ENCODE peak calls at places on chromosome 10, in ten cellular contexts. One of them, this sample, is unnamed.

GRCh38 chr10:5534880-5535856 is 10.4 kb downstream of the CALML3 start:
- DNase-seq in AG10803: peak
- DNase-seq in Calu3: no peak
- DNase-seq in GM12865: no peak
- DNase-seq in PC-3: no peak
- DNase-seq in B cell: no peak
- DNase-seq in esophagus muscularis mucosa: no peak
- DNase-seq in nephron progenitor cell: no peak
- DNase-seq in SK-N-SH: no peak
- DNase-seq in epithelial cell of proximal tubule: no peak
- DNase-seq in this sample: no peak

GRCh38 chr10:11146402-11147171 is 128.9 kb downstream of the CELF2 start:
- DNase-seq in AG10803: no peak
- DNase-seq in Calu3: no peak
- DNase-seq in GM12865: no peak
- DNase-seq in PC-3: no peak
- DNase-seq in B cell: no peak
- DNase-seq in esophagus muscularis mucosa: no peak
- DNase-seq in nephron progenitor cell: no peak
- DNase-seq in SK-N-SH: peak
- DNase-seq in epithelial cell of proximal tubule: peak
- DNase-seq in this sample: no peak

GRCh38 chr10:125001313-125002043 is 59.6 kb downstream of the ZRANB1 start:
- DNase-seq in AG10803: no peak
- DNase-seq in Calu3: no peak
- DNase-seq in GM12865: no peak
- DNase-seq in PC-3: no peak
- DNase-seq in B cell: no peak
- DNase-seq in esophagus muscularis mucosa: no peak
- DNase-seq in nephron progenitor cell: no peak
- DNase-seq in SK-N-SH: peak
- DNase-seq in epithelial cell of proximal tubule: no peak
- DNase-seq in this sample: no peak

GRCh38 chr10:33106767-33107166 is 148.7 kb upstream of the ITGB1 start:
- DNase-seq in AG10803: no peak
- DNase-seq in Calu3: no peak
- DNase-seq in GM12865: no peak
- DNase-seq in PC-3: no peak
- DNase-seq in B cell: no peak
- DNase-seq in esophagus muscularis mucosa: no peak
- DNase-seq in nephron progenitor cell: no peak
- DNase-seq in SK-N-SH: no peak
- DNase-seq in epithelial cell of proximal tubule: no peak
- DNase-seq in this sample: no peak

GRCh38 chr10:104045151-104046089 is 40.3 kb downstream of the COL17A1 start:
- DNase-seq in AG10803: peak
- DNase-seq in Calu3: peak
- DNase-seq in GM12865: peak
- DNase-seq in PC-3: peak
- DNase-seq in B cell: no peak
- DNase-seq in esophagus muscularis mucosa: no peak
- DNase-seq in nephron progenitor cell: peak
- DNase-seq in SK-N-SH: peak
- DNase-seq in epithelial cell of proximal tubule: no peak
- DNase-seq in this sample: peak

GRCh38 chr10:77236700-77237099 is 400.9 kb downstream of the KCNMA1 start:
- DNase-seq in AG10803: no peak
- DNase-seq in Calu3: no peak
- DNase-seq in GM12865: no peak
- DNase-seq in PC-3: peak
- DNase-seq in B cell: no peak
- DNase-seq in esophagus muscularis mucosa: no peak
- DNase-seq in nephron progenitor cell: no peak
- DNase-seq in SK-N-SH: no peak
- DNase-seq in epithelial cell of proximal tubule: no peak
- DNase-seq in this sample: no peak

GRCh38 chr10:53256623-53257022 is 484.0 kb upstream of the MBL2 start:
- DNase-seq in AG10803: no peak
- DNase-seq in Calu3: peak
- DNase-seq in GM12865: no peak
- DNase-seq in PC-3: peak
- DNase-seq in B cell: no peak
- DNase-seq in esophagus muscularis mucosa: no peak
- DNase-seq in nephron progenitor cell: no peak
- DNase-seq in SK-N-SH: no peak
- DNase-seq in epithelial cell of proximal tubule: peak
- DNase-seq in this sample: no peak

GRCh38 chr10:3887885-3888476 is 103.0 kb upstream of the KLF6 start:
- DNase-seq in AG10803: peak
- DNase-seq in Calu3: peak
- DNase-seq in GM12865: peak
- DNase-seq in PC-3: peak
- DNase-seq in B cell: peak
- DNase-seq in esophagus muscularis mucosa: no peak
- DNase-seq in nephron progenitor cell: no peak
- DNase-seq in SK-N-SH: no peak
- DNase-seq in epithelial cell of proximal tubule: peak
- DNase-seq in this sample: no peak

GRCh38 chr10:103636996-103637395 is 143.5 kb downstream of the NEURL1 start:
- DNase-seq in AG10803: peak
- DNase-seq in Calu3: no peak
- DNase-seq in GM12865: no peak
- DNase-seq in PC-3: no peak
- DNase-seq in B cell: no peak
- DNase-seq in esophagus muscularis mucosa: no peak
- DNase-seq in nephron progenitor cell: no peak
- DNase-seq in SK-N-SH: no peak
- DNase-seq in epithelial cell of proximal tubule: no peak
- DNase-seq in this sample: no peak

GRCh38 chr10:49113741-49114141 is 1.6 kb downstream of the VSTM4 start:
- DNase-seq in AG10803: peak
- DNase-seq in Calu3: no peak
- DNase-seq in GM12865: no peak
- DNase-seq in PC-3: no peak
- DNase-seq in B cell: no peak
- DNase-seq in esophagus muscularis mucosa: no peak
- DNase-seq in nephron progenitor cell: no peak
- DNase-seq in SK-N-SH: no peak
- DNase-seq in epithelial cell of proximal tubule: no peak
- DNase-seq in this sample: no peak

GRCh38 chr10:77774940-77775391 is 137.4 kb upstream of the KCNMA1 start:
- DNase-seq in AG10803: no peak
- DNase-seq in Calu3: no peak
- DNase-seq in GM12865: no peak
- DNase-seq in PC-3: no peak
- DNase-seq in B cell: no peak
- DNase-seq in esophagus muscularis mucosa: peak
- DNase-seq in nephron progenitor cell: no peak
- DNase-seq in SK-N-SH: no peak
- DNase-seq in epithelial cell of proximal tubule: peak
- DNase-seq in this sample: no peak

GRCh38 chr10:52864459-52865106 is 92.0 kb upstream of the MBL2 start:
- DNase-seq in AG10803: peak
- DNase-seq in Calu3: peak
- DNase-seq in GM12865: peak
- DNase-seq in PC-3: peak
- DNase-seq in B cell: no peak
- DNase-seq in esophagus muscularis mucosa: no peak
- DNase-seq in nephron progenitor cell: no peak
- DNase-seq in SK-N-SH: no peak
- DNase-seq in epithelial cell of proximal tubule: peak
- DNase-seq in this sample: no peak

GRCh38 chr10:46035923-46036849 is 5.8 kb upstream of the NCOA4 start:
- DNase-seq in AG10803: no peak
- DNase-seq in Calu3: no peak
- DNase-seq in GM12865: no peak
- DNase-seq in PC-3: no peak
- DNase-seq in B cell: no peak
- DNase-seq in esophagus muscularis mucosa: no peak
- DNase-seq in nephron progenitor cell: no peak
- DNase-seq in SK-N-SH: no peak
- DNase-seq in epithelial cell of proximal tubule: no peak
- DNase-seq in this sample: no peak
- TF ChIP-seq CTCF in AG10803: no peak
- TF ChIP-seq CTCF in Calu3: no peak
- TF ChIP-seq CTCF in GM12865: no peak
- TF ChIP-seq CTCF in PC-3: no peak
- TF ChIP-seq CTCF in B cell: no peak
- TF ChIP-seq CTCF in esophagus muscularis mucosa: no peak
- TF ChIP-seq CTCF in nephron progenitor cell: no peak
- TF ChIP-seq CTCF in SK-N-SH: peak
- TF ChIP-seq CTCF in epithelial cell of proximal tubule: no peak
- TF ChIP-seq CTCF in this sample: no peak

GRCh38 chr10:31186225-31187010 is 132.6 kb upstream of the ZEB1 start:
- DNase-seq in AG10803: peak
- DNase-seq in Calu3: peak
- DNase-seq in GM12865: no peak
- DNase-seq in PC-3: no peak
- DNase-seq in B cell: no peak
- DNase-seq in esophagus muscularis mucosa: no peak
- DNase-seq in nephron progenitor cell: no peak
- DNase-seq in SK-N-SH: no peak
- DNase-seq in epithelial cell of proximal tubule: peak
- DNase-seq in this sample: peak
- TF ChIP-seq CTCF in AG10803: no peak
- TF ChIP-seq CTCF in Calu3: no peak
- TF ChIP-seq CTCF in GM12865: no peak
- TF ChIP-seq CTCF in PC-3: peak
- TF ChIP-seq CTCF in B cell: no peak
- TF ChIP-seq CTCF in esophagus muscularis mucosa: no peak
- TF ChIP-seq CTCF in nephron progenitor cell: no peak
- TF ChIP-seq CTCF in SK-N-SH: peak
- TF ChIP-seq CTCF in epithelial cell of proximal tubule: peak
- TF ChIP-seq CTCF in this sample: no peak

GRCh38 chr10:9427208-9427607 is 1372.7 kb downstream of the GATA3 start:
- DNase-seq in AG10803: no peak
- DNase-seq in Calu3: no peak
- DNase-seq in GM12865: no peak
- DNase-seq in PC-3: no peak
- DNase-seq in B cell: no peak
- DNase-seq in esophagus muscularis mucosa: no peak
- DNase-seq in nephron progenitor cell: no peak
- DNase-seq in SK-N-SH: no peak
- DNase-seq in epithelial cell of proximal tubule: no peak
- DNase-seq in this sample: no peak
- TF ChIP-seq CTCF in AG10803: no peak
- TF ChIP-seq CTCF in Calu3: no peak
- TF ChIP-seq CTCF in GM12865: no peak
- TF ChIP-seq CTCF in PC-3: no peak
- TF ChIP-seq CTCF in B cell: no peak
- TF ChIP-seq CTCF in esophagus muscularis mucosa: peak
- TF ChIP-seq CTCF in nephron progenitor cell: no peak
- TF ChIP-seq CTCF in SK-N-SH: no peak
- TF ChIP-seq CTCF in epithelial cell of proximal tubule: no peak
- TF ChIP-seq CTCF in this sample: no peak

GRCh38 chr10:29749150-29749549 is 114.4 kb upstream of the SVIL start:
- DNase-seq in AG10803: peak
- DNase-seq in Calu3: no peak
- DNase-seq in GM12865: no peak
- DNase-seq in PC-3: no peak
- DNase-seq in B cell: no peak
- DNase-seq in esophagus muscularis mucosa: no peak
- DNase-seq in nephron progenitor cell: no peak
- DNase-seq in SK-N-SH: no peak
- DNase-seq in epithelial cell of proximal tubule: no peak
- DNase-seq in this sample: no peak

GRCh38 chr10:29748109-29748650 is 113.4 kb upstream of the SVIL start:
- DNase-seq in AG10803: no peak
- DNase-seq in Calu3: no peak
- DNase-seq in GM12865: no peak
- DNase-seq in PC-3: no peak
- DNase-seq in B cell: no peak
- DNase-seq in esophagus muscularis mucosa: no peak
- DNase-seq in nephron progenitor cell: no peak
- DNase-seq in SK-N-SH: no peak
- DNase-seq in epithelial cell of proximal tubule: no peak
- DNase-seq in this sample: no peak

GRCh38 chr10:29751686-29752085 is 116.9 kb upstream of the SVIL start:
- DNase-seq in AG10803: no peak
- DNase-seq in Calu3: no peak
- DNase-seq in GM12865: no peak
- DNase-seq in PC-3: no peak
- DNase-seq in B cell: no peak
- DNase-seq in esophagus muscularis mucosa: no peak
- DNase-seq in nephron progenitor cell: no peak
- DNase-seq in SK-N-SH: no peak
- DNase-seq in epithelial cell of proximal tubule: no peak
- DNase-seq in this sample: no peak

GRCh38 chr10:29753283-29753682 is 118.5 kb upstream of the SVIL start:
- DNase-seq in AG10803: no peak
- DNase-seq in Calu3: no peak
- DNase-seq in GM12865: no peak
- DNase-seq in PC-3: no peak
- DNase-seq in B cell: no peak
- DNase-seq in esophagus muscularis mucosa: no peak
- DNase-seq in nephron progenitor cell: no peak
- DNase-seq in SK-N-SH: no peak
- DNase-seq in epithelial cell of proximal tubule: no peak
- DNase-seq in this sample: no peak

GRCh38 chr10:29751232-29751631 is 116.5 kb upstream of the SVIL start:
- DNase-seq in AG10803: no peak
- DNase-seq in Calu3: no peak
- DNase-seq in GM12865: no peak
- DNase-seq in PC-3: no peak
- DNase-seq in B cell: no peak
- DNase-seq in esophagus muscularis mucosa: no peak
- DNase-seq in nephron progenitor cell: no peak
- DNase-seq in SK-N-SH: no peak
- DNase-seq in epithelial cell of proximal tubule: no peak
- DNase-seq in this sample: no peak
- TF ChIP-seq CTCF in AG10803: no peak
- TF ChIP-seq CTCF in Calu3: no peak
- TF ChIP-seq CTCF in GM12865: no peak
- TF ChIP-seq CTCF in PC-3: no peak
- TF ChIP-seq CTCF in B cell: no peak
- TF ChIP-seq CTCF in esophagus muscularis mucosa: no peak
- TF ChIP-seq CTCF in nephron progenitor cell: no peak
- TF ChIP-seq CTCF in SK-N-SH: no peak
- TF ChIP-seq CTCF in epithelial cell of proximal tubule: no peak
- TF ChIP-seq CTCF in this sample: no peak

This sample was measured in endothelial cell.